ENCODE peak calls at places on chromosome 6, in nine cellular contexts. One of them, this sample, is unnamed.

GRCh38 chr6:162467679-162468078 is 259.9 kb downstream of the PRKN start:
- DNase-seq in neuronal stem cell: no peak
- DNase-seq in Peyer's patch: no peak
- DNase-seq in HCT116: no peak
- DNase-seq in stomach: no peak
- DNase-seq in effector memory CD4-positive, alpha-beta T cell: no peak
- DNase-seq in prostate gland: no peak
- DNase-seq in small intestine: no peak
- DNase-seq in astrocyte: no peak
- DNase-seq in this sample: no peak

GRCh38 chr6:162974685-162975084 is 246.9 kb downstream of the PACRG start:
- DNase-seq in neuronal stem cell: no peak
- DNase-seq in Peyer's patch: no peak
- DNase-seq in HCT116: no peak
- DNase-seq in stomach: no peak
- DNase-seq in effector memory CD4-positive, alpha-beta T cell: no peak
- DNase-seq in prostate gland: no peak
- DNase-seq in small intestine: no peak
- DNase-seq in astrocyte: no peak
- DNase-seq in this sample: no peak

GRCh38 chr6:163337958-163338357 is 76.6 kb upstream of the QKI start:
- DNase-seq in neuronal stem cell: no peak
- DNase-seq in Peyer's patch: no peak
- DNase-seq in HCT116: no peak
- DNase-seq in stomach: no peak
- DNase-seq in effector memory CD4-positive, alpha-beta T cell: no peak
- DNase-seq in prostate gland: no peak
- DNase-seq in small intestine: no peak
- DNase-seq in astrocyte: no peak
- DNase-seq in this sample: no peak

GRCh38 chr6:33609019-33609418 is 12.1 kb upstream of the ITPR3 start:
- DNase-seq in neuronal stem cell: no peak
- DNase-seq in Peyer's patch: no peak
- DNase-seq in HCT116: no peak
- DNase-seq in stomach: no peak
- DNase-seq in effector memory CD4-positive, alpha-beta T cell: no peak
- DNase-seq in prostate gland: no peak
- DNase-seq in small intestine: no peak
- DNase-seq in astrocyte: no peak
- DNase-seq in this sample: no peak

GRCh38 chr6:157201083-157201482 is 122.2 kb downstream of the TMEM242 start:
- DNase-seq in neuronal stem cell: no peak
- DNase-seq in Peyer's patch: no peak
- DNase-seq in HCT116: no peak
- DNase-seq in stomach: no peak
- DNase-seq in effector memory CD4-positive, alpha-beta T cell: no peak
- DNase-seq in prostate gland: no peak
- DNase-seq in small intestine: no peak
- DNase-seq in astrocyte: no peak
- DNase-seq in this sample: no peak

GRCh38 chr6:43962458-43962857 is 164.8 kb downstream of the MRPL14 start:
- DNase-seq in neuronal stem cell: no peak
- DNase-seq in Peyer's patch: no peak
- DNase-seq in HCT116: no peak
- DNase-seq in stomach: no peak
- DNase-seq in effector memory CD4-positive, alpha-beta T cell: no peak
- DNase-seq in prostate gland: no peak
- DNase-seq in small intestine: no peak
- DNase-seq in astrocyte: no peak
- DNase-seq in this sample: no peak

GRCh38 chr6:71544028-71544427 is 255.4 kb downstream of the OGFRL1 start:
- DNase-seq in neuronal stem cell: no peak
- DNase-seq in Peyer's patch: no peak
- DNase-seq in HCT116: no peak
- DNase-seq in stomach: no peak
- DNase-seq in effector memory CD4-positive, alpha-beta T cell: no peak
- DNase-seq in prostate gland: no peak
- DNase-seq in small intestine: no peak
- DNase-seq in astrocyte: peak; percentile 77
- DNase-seq in this sample: no peak

GRCh38 chr6:27505209-27506027 is 32.5 kb upstream of the ZNF184 start:
- DNase-seq in neuronal stem cell: peak; percentile 27
- DNase-seq in Peyer's patch: peak; percentile 63
- DNase-seq in HCT116: peak; percentile 87
- DNase-seq in stomach: no peak
- DNase-seq in effector memory CD4-positive, alpha-beta T cell: peak; percentile 64
- DNase-seq in prostate gland: peak; percentile 28
- DNase-seq in small intestine: peak; percentile 8
- DNase-seq in astrocyte: peak; percentile 60
- DNase-seq in this sample: peak; percentile 85

GRCh38 chr6:106257195-106257594 is 68.4 kb downstream of the ATG5 start:
- DNase-seq in neuronal stem cell: no peak
- DNase-seq in Peyer's patch: no peak
- DNase-seq in HCT116: no peak
- DNase-seq in stomach: no peak
- DNase-seq in effector memory CD4-positive, alpha-beta T cell: no peak
- DNase-seq in prostate gland: no peak
- DNase-seq in small intestine: peak; percentile 6
- DNase-seq in astrocyte: peak; percentile 63
- DNase-seq in this sample: no peak

GRCh38 chr6:100035873-100036653 is 42.0 kb upstream of the MCHR2 start:
- DNase-seq in neuronal stem cell: no peak
- DNase-seq in Peyer's patch: no peak
- DNase-seq in HCT116: no peak
- DNase-seq in stomach: no peak
- DNase-seq in effector memory CD4-positive, alpha-beta T cell: no peak
- DNase-seq in prostate gland: no peak
- DNase-seq in small intestine: no peak
- DNase-seq in astrocyte: no peak
- DNase-seq in this sample: peak; percentile 2

GRCh38 chr6:150016324-150017185 is 8.8 kb downstream of the RAET1L start:
- DNase-seq in neuronal stem cell: peak; percentile 63
- DNase-seq in Peyer's patch: peak; percentile 77
- DNase-seq in HCT116: peak; percentile 65
- DNase-seq in stomach: peak; percentile 67
- DNase-seq in effector memory CD4-positive, alpha-beta T cell: peak; percentile 22
- DNase-seq in prostate gland: peak; percentile 74
- DNase-seq in small intestine: peak; percentile 78
- DNase-seq in astrocyte: peak; percentile 20
- DNase-seq in this sample: peak; percentile 55

GRCh38 chr6:69894578-69895347 is 28.4 kb downstream of the COL19A1 start:
- DNase-seq in neuronal stem cell: no peak
- DNase-seq in Peyer's patch: no peak
- DNase-seq in HCT116: no peak
- DNase-seq in stomach: no peak
- DNase-seq in effector memory CD4-positive, alpha-beta T cell: no peak
- DNase-seq in prostate gland: peak; percentile 39
- DNase-seq in small intestine: no peak
- DNase-seq in astrocyte: peak; percentile 40
- DNase-seq in this sample: peak; percentile 73

GRCh38 chr6:43714311-43715055 is 26.9 kb upstream of the MRPS18A start:
- DNase-seq in neuronal stem cell: no peak
- DNase-seq in Peyer's patch: no peak
- DNase-seq in HCT116: no peak
- DNase-seq in stomach: no peak
- DNase-seq in effector memory CD4-positive, alpha-beta T cell: no peak
- DNase-seq in prostate gland: no peak
- DNase-seq in small intestine: no peak
- DNase-seq in astrocyte: peak; percentile 35
- DNase-seq in this sample: no peak

GRCh38 chr6:75205776-75206334 is at the start of gene COL12A1:
- DNase-seq in neuronal stem cell: peak; percentile 70
- DNase-seq in Peyer's patch: peak; percentile 89
- DNase-seq in HCT116: peak; percentile 80
- DNase-seq in stomach: peak; percentile 80
- DNase-seq in effector memory CD4-positive, alpha-beta T cell: no peak
- DNase-seq in prostate gland: peak; percentile 83
- DNase-seq in small intestine: no peak
- DNase-seq in astrocyte: peak; percentile 99
- DNase-seq in this sample: peak; percentile 98

GRCh38 chr6:115717062-115717461 is 343.6 kb downstream of the FRK start:
- DNase-seq in neuronal stem cell: no peak
- DNase-seq in Peyer's patch: no peak
- DNase-seq in HCT116: no peak
- DNase-seq in stomach: no peak
- DNase-seq in effector memory CD4-positive, alpha-beta T cell: no peak
- DNase-seq in prostate gland: no peak
- DNase-seq in small intestine: no peak
- DNase-seq in astrocyte: no peak
- DNase-seq in this sample: no peak

GRCh38 chr6:143772110-143772509 is 71.0 kb upstream of the LTV1 start:
- DNase-seq in neuronal stem cell: no peak
- DNase-seq in Peyer's patch: no peak
- DNase-seq in HCT116: no peak
- DNase-seq in stomach: no peak
- DNase-seq in effector memory CD4-positive, alpha-beta T cell: no peak
- DNase-seq in prostate gland: no peak
- DNase-seq in small intestine: no peak
- DNase-seq in astrocyte: no peak
- DNase-seq in this sample: no peak
- H3K27me3 ChIP-seq in neuronal stem cell: no peaks in the 10 kb centered on the region
- H3K27me3 ChIP-seq in Peyer's patch: no peaks in the 10 kb centered on the region
- H3K27me3 ChIP-seq in HCT116: no peaks in the 10 kb centered on the region
- H3K27me3 ChIP-seq in stomach: no peaks in the 10 kb centered on the region
- H3K27me3 ChIP-seq in effector memory CD4-positive, alpha-beta T cell: no peaks in the 10 kb centered on the region
- H3K27me3 ChIP-seq in prostate gland: no peaks in the 10 kb centered on the region
- H3K27me3 ChIP-seq in small intestine: no peaks in the 10 kb centered on the region
- H3K27me3 ChIP-seq in astrocyte: no peaks in the 10 kb centered on the region
- H3K27me3 ChIP-seq in this sample: no peaks in the 10 kb centered on the region

GRCh38 chr6:26273673-26274595 is 91.1 kb upstream of the BTN3A2 start:
- DNase-seq in neuronal stem cell: no peak
- DNase-seq in Peyer's patch: no peak
- DNase-seq in HCT116: no peak
- DNase-seq in stomach: no peak
- DNase-seq in effector memory CD4-positive, alpha-beta T cell: no peak
- DNase-seq in prostate gland: no peak
- DNase-seq in small intestine: peak; percentile 47
- DNase-seq in astrocyte: peak; percentile 13
- DNase-seq in this sample: no peak
- H3K27me3 ChIP-seq in neuronal stem cell: no peaks in the 10 kb centered on the region
- H3K27me3 ChIP-seq in Peyer's patch: no peaks in the 10 kb centered on the region
- H3K27me3 ChIP-seq in HCT116: no peaks in the 10 kb centered on the region
- H3K27me3 ChIP-seq in stomach: no peaks in the 10 kb centered on the region
- H3K27me3 ChIP-seq in effector memory CD4-positive, alpha-beta T cell: no peaks in the 10 kb centered on the region
- H3K27me3 ChIP-seq in prostate gland: no peaks in the 10 kb centered on the region
- H3K27me3 ChIP-seq in small intestine: no peaks in the 10 kb centered on the region
- H3K27me3 ChIP-seq in astrocyte: no peaks in the 10 kb centered on the region
- H3K27me3 ChIP-seq in this sample: no peaks in the 10 kb centered on the region

GRCh38 chr6:15285682-15286294 is 39.9 kb downstream of the JARID2 start:
- DNase-seq in neuronal stem cell: no peak
- DNase-seq in Peyer's patch: peak; percentile 43
- DNase-seq in HCT116: no peak
- DNase-seq in stomach: no peak
- DNase-seq in effector memory CD4-positive, alpha-beta T cell: no peak
- DNase-seq in prostate gland: no peak
- DNase-seq in small intestine: no peak
- DNase-seq in astrocyte: peak; percentile 73
- DNase-seq in this sample: no peak
- H3K27me3 ChIP-seq in neuronal stem cell: no peaks in the 10 kb centered on the region
- H3K27me3 ChIP-seq in Peyer's patch: no peaks in the 10 kb centered on the region
- H3K27me3 ChIP-seq in HCT116: no peaks in the 10 kb centered on the region
- H3K27me3 ChIP-seq in stomach: no peaks in the 10 kb centered on the region
- H3K27me3 ChIP-seq in effector memory CD4-positive, alpha-beta T cell: no peaks in the 10 kb centered on the region
- H3K27me3 ChIP-seq in prostate gland: no peaks in the 10 kb centered on the region
- H3K27me3 ChIP-seq in small intestine: no peaks in the 10 kb centered on the region
- H3K27me3 ChIP-seq in astrocyte: no peaks in the 10 kb centered on the region
- H3K27me3 ChIP-seq in this sample: no peaks in the 10 kb centered on the region

DNA sequence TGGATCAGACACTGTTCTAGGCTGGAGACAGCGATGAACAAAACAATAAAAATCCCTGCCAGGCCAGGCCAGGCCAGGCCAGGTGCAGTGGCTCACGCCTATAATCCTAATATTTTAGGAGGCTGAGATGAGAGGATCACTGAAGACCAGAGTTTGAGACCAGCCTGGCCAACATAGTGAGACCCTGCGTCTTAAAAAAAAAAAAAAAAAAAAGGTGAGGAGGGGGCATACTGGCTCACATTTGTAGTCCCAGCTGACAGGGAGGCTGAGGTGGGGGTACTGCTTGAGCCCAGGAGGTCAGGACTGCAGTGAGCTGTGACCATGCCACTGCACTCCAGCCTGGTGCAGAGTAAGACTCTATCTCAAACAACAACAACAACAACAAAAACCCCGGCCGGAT is 4.5 kb downstream of the MUCL3 start:
- DNase-seq in neuronal stem cell: no peak
- DNase-seq in Peyer's patch: no peak
- DNase-seq in HCT116: no peak
- DNase-seq in stomach: no peak
- DNase-seq in effector memory CD4-positive, alpha-beta T cell: no peak
- DNase-seq in prostate gland: no peak
- DNase-seq in small intestine: no peak
- DNase-seq in astrocyte: no peak
- DNase-seq in this sample: no peak
- H3K27me3 ChIP-seq in neuronal stem cell: peaks cover 12% of the 10 kb centered on the region
- H3K27me3 ChIP-seq in Peyer's patch: no peaks in the 10 kb centered on the region
- H3K27me3 ChIP-seq in HCT116: no peaks in the 10 kb centered on the region
- H3K27me3 ChIP-seq in stomach: no peaks in the 10 kb centered on the region
- H3K27me3 ChIP-seq in effector memory CD4-positive, alpha-beta T cell: peaks cover 14% of the 10 kb centered on the region
- H3K27me3 ChIP-seq in prostate gland: peaks cover 4% of the 10 kb centered on the region
- H3K27me3 ChIP-seq in small intestine: peaks cover 5% of the 10 kb centered on the region
- H3K27me3 ChIP-seq in astrocyte: peaks cover 4% of the 10 kb centered on the region
- H3K27me3 ChIP-seq in this sample: peaks cover 18% of the 10 kb centered on the region

DNA sequence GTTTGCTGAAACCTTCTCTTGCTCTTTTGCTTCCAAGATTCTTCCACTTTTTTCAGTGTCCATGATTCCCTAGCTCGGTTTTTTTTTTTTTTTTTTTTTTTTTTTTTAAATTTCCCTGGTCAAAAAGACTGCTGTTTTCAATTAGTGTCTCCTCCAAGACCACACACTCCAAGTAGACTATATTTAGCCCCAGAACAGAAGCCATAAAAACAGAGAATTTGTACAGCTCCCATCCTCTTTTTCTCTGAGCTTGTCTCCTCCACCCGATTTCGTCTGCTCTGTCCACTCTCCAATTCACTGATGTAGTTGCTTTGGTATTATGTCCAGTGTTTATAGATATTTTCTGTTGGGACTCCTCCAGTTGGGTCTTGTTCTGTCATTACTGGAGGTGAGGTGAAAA is 37.6 kb downstream of the RSPH3 start:
- DNase-seq in neuronal stem cell: no peak
- DNase-seq in Peyer's patch: no peak
- DNase-seq in HCT116: no peak
- DNase-seq in stomach: no peak
- DNase-seq in effector memory CD4-positive, alpha-beta T cell: no peak
- DNase-seq in prostate gland: no peak
- DNase-seq in small intestine: no peak
- DNase-seq in astrocyte: no peak
- DNase-seq in this sample: no peak
- H3K27me3 ChIP-seq in neuronal stem cell: no peaks in the 10 kb centered on the region
- H3K27me3 ChIP-seq in Peyer's patch: no peaks in the 10 kb centered on the region
- H3K27me3 ChIP-seq in HCT116: no peaks in the 10 kb centered on the region
- H3K27me3 ChIP-seq in stomach: no peaks in the 10 kb centered on the region
- H3K27me3 ChIP-seq in effector memory CD4-positive, alpha-beta T cell: no peaks in the 10 kb centered on the region
- H3K27me3 ChIP-seq in prostate gland: no peaks in the 10 kb centered on the region
- H3K27me3 ChIP-seq in small intestine: no peaks in the 10 kb centered on the region
- H3K27me3 ChIP-seq in astrocyte: no peaks in the 10 kb centered on the region
- H3K27me3 ChIP-seq in this sample: no peaks in the 10 kb centered on the region

This sample was measured in foreskin keratinocyte.